ENCODE peak calls at places on chromosomes 6 and 20, in nine cellular contexts. I, A, U, P, V, J, S, O and F are unnamed samples.

GRCh38 chr6:135054238-135054574 is 416 bp downstream of the HBS1L start:
- DNase-seq in U (no peak), O (no peak), J (peak; percentile 46), A (no peak), P (no peak), I (no peak), S (peak; percentile 14), V (no peak), F (peak; percentile 34)

GRCh38 chr20:1242530-1242929 is 16.7 kb downstream of the RAD21L1 start:
- DNase-seq in P (no peak), O (peak; percentile 72), A (no peak), S (peak; percentile 85), U (no peak), J (peak; percentile 60), V (no peak), I (no peak), F (peak; percentile 43)

GRCh38 chr6:85824329-85824728 is 181.6 kb upstream of the SYNCRIP start:
- DNase-seq in U (no peak), P (no peak), S (no peak), J (peak; percentile 7), I (no peak), O (no peak), V (no peak), A (no peak), F (peak; percentile 2)

GRCh38 chr6:87151786-87152527 is 3.4 kb upstream of the ZNF292 start:
- DNase-seq in S (peak; percentile 60), I (peak; percentile 80), O (peak; percentile 23), P (peak; percentile 94), U (peak; percentile 41), V (peak; percentile 26), J (peak; percentile 59), A (peak; percentile 56), F (no peak)

GRCh38 chr6:163706688-163707087 is 292.2 kb downstream of the QKI start:
- DNase-seq in V (no peak), O (no peak), I (no peak), J (no peak), U (no peak), A (no peak), P (no peak), S (no peak), F (no peak)

GRCh38 chr20:60935971-60936370 is 316.1 kb upstream of the CDH4 start:
- DNase-seq in P (no peak), V (no peak), U (no peak), A (no peak), I (no peak), J (no peak), S (no peak), O (no peak), F (no peak)

GRCh38 chr6:117733341-117733740 is 58.1 kb downstream of the NUS1 start:
- DNase-seq in P (no peak), I (no peak), A (no peak), U (no peak), O (no peak), J (no peak), V (no peak), S (no peak), F (peak; percentile 15)

GRCh38 chr6:13098808-13099570 is 229.3 kb downstream of the TBC1D7 start:
- DNase-seq in U (no peak), V (no peak), S (no peak), P (no peak), O (no peak), J (peak; percentile 13), I (no peak), A (no peak), F (no peak)

GRCh38 chr6:89977808-89978748 is 83.8 kb downstream of the GJA10 start:
- DNase-seq in S (peak; percentile 59), I (peak; percentile 41), O (no peak), J (peak; percentile 3), P (no peak), A (no peak), V (no peak), U (no peak), F (no peak)

GRCh38 chr20:4585104-4585753 is 136.5 kb upstream of the PRND start:
- DNase-seq in A (no peak), V (no peak), J (no peak), O (no peak), I (no peak), P (no peak), S (no peak), U (no peak), F (peak; percentile 87)

GRCh38 chr20:46252352-46253091 is 55.8 kb downstream of the CDH22 start:
- DNase-seq in P (no peak), J (no peak), V (no peak), I (no peak), S (no peak), O (no peak), A (no peak), U (no peak), F (no peak)

GRCh38 chr20:11549172-11550117 is 368.2 kb upstream of the BTBD3 start:
- DNase-seq in O (no peak), I (no peak), A (no peak), J (no peak), V (no peak), S (no peak), P (no peak), U (no peak), F (no peak)

GRCh38 chr6:132489376-132489775 is 23.5 kb downstream of the STX7 start:
- DNase-seq in U (no peak), S (no peak), I (no peak), J (no peak), A (no peak), V (no peak), O (no peak), P (no peak), F (no peak)

GRCh38 chr6:26607434-26608230 is 10.9 kb downstream of the ABT1 start:
- DNase-seq in A (peak; percentile 29), P (no peak), I (peak; percentile 72), J (peak; percentile 72), V (no peak), U (no peak), S (peak; percentile 72), O (peak; percentile 19), F (peak; percentile 50)